ENCODE peak calls at places on chromosomes 2 and 18, in seven cellular contexts. B, L, E, Y, M, O and W are unnamed samples. For H3K4me1, the result is how much of the 10 kb centered on the place peaks cover.

GRCh38 chr2:109139002-109139401 is 10.0 kb downstream of the SH3RF3 start:
- DNase-seq in B (no peak), L (no peak), E (no peak), Y (no peak), M (no peak), O (no peak), W (no peak)

GRCh38 chr2:210189452-210190143 is 18.4 kb upstream of the KANSL1L start:
- DNase-seq in B (no peak), L (no peak), E (no peak), Y (no peak), M (no peak), O (no peak), W (no peak)

GRCh38 chr2:80299672-80300071 is 4.9 kb downstream of the LRRTM1 start:
- DNase-seq in B (no peak), L (no peak), E (no peak), Y (no peak), M (no peak), O (no peak), W (no peak)

GRCh38 chr18:5309888-5310470 is 14.5 kb upstream of the ZBTB14 start:
- DNase-seq in B (peak), L (peak), E (no peak), Y (no peak), M (no peak), O (no peak), W (no peak)

GRCh38 chr2:7692657-7693161 is 775.5 kb downstream of the RNF144A start:
- DNase-seq in B (no peak), L (no peak), E (no peak), Y (no peak), M (no peak), O (no peak), W (no peak)

GRCh38 chr2:112481050-112481527 is 867 bp upstream of the TTL start:
- DNase-seq in B (peak), L (peak), E (peak), Y (peak), M (peak), O (peak), W (peak)

GRCh38 chr18:62555135-62555534 is 32.3 kb downstream of the ZCCHC2 start:
- DNase-seq in B (no peak), L (no peak), E (no peak), Y (no peak), M (no peak), O (peak), W (no peak)

GRCh38 chr2:12675352-12675795 is 41.4 kb upstream of the TRIB2 start:
- DNase-seq in B (no peak), L (no peak), E (peak), Y (no peak), M (no peak), O (peak), W (no peak)

GRCh38 chr2:64063924-64064331 is 44.7 kb upstream of the VPS54 start:
- DNase-seq in B (peak), L (no peak), E (no peak), Y (no peak), M (no peak), O (no peak), W (no peak)

GRCh38 chr2:31318360-31319336 is 84.7 kb downstream of the EHD3 start:
- DNase-seq in B (peak), L (peak), E (no peak), Y (no peak), M (peak), O (no peak), W (peak)

GRCh38 chr2:189165656-189166380 is 13.7 kb downstream of the COL5A2 start:
- DNase-seq in B (no peak), L (no peak), E (no peak), Y (no peak), M (no peak), O (no peak), W (no peak)

GRCh38 chr2:235639387-235639786 is 145.5 kb downstream of the AGAP1 start:
- DNase-seq in B (peak), L (no peak), E (no peak), Y (no peak), M (no peak), O (no peak), W (peak)

GRCh38 chr2:149487189-149487588 is 100.4 kb downstream of the MMADHC start:
- DNase-seq in B (no peak), L (no peak), E (no peak), Y (no peak), M (no peak), O (no peak), W (no peak)

GRCh38 chr2:219707496-219708285 is 80.3 kb downstream of the SLC4A3 start:
- DNase-seq in B (no peak), L (no peak), E (no peak), Y (no peak), M (no peak), O (no peak), W (no peak)

GRCh38 chr18:70840649-70841048 is 551.8 kb downstream of the SOCS6 start:
- DNase-seq in B (no peak), L (no peak), E (no peak), Y (no peak), M (no peak), O (no peak), W (no peak)

GRCh38 chr2:47174731-47175361 is 19.7 kb upstream of the STPG4 start:
- DNase-seq in B (peak), L (no peak), E (peak), Y (peak), M (no peak), O (peak), W (no peak)

GRCh38 chr2:112156152-112156986 is 18.2 kb downstream of the FBLN7 start:
- DNase-seq in B (no peak), L (no peak), E (no peak), Y (no peak), M (no peak), O (no peak), W (no peak)

GRCh38 chr2:72794572-72794971 is 31.3 kb downstream of the EXOC6B start:
- DNase-seq in B (no peak), L (no peak), E (no peak), Y (no peak), M (no peak), O (no peak), W (no peak)

GRCh38 chr2:163044116-163044515 is 205.5 kb upstream of the KCNH7 start:
- DNase-seq in B (no peak), L (no peak), E (no peak), Y (no peak), M (no peak), O (no peak), W (no peak)

GRCh38 chr2:98775146-98775988 is 44.4 kb upstream of the MGAT4A start:
- DNase-seq in B (no peak), L (no peak), E (peak), Y (no peak), M (no peak), O (no peak), W (no peak)

GRCh38 chr2:130966149-130967019 is 126.9 kb downstream of the FAM168B start:
- DNase-seq in B (no peak), L (no peak), E (no peak), Y (no peak), M (no peak), O (no peak), W (no peak)

GRCh38 chr18:35110554-35111058 is 69.4 kb downstream of the MAPRE2 start:
- DNase-seq in B (no peak), L (no peak), E (no peak), Y (no peak), M (no peak), O (peak), W (no peak)

GRCh38 chr2:126658910-126659613 is 3.1 kb downstream of the GYPC start:
- DNase-seq in B (peak), L (peak), E (peak), Y (no peak), M (peak), O (no peak), W (peak)

GRCh38 chr2:55033076-55033742 is 17.0 kb downstream of the RTN4 start:
- DNase-seq in B (peak), L (peak), E (no peak), Y (no peak), M (no peak), O (no peak), W (no peak)

GRCh38 chr2:74221091-74221490 is 22.7 kb downstream of the MTHFD2 start:
- DNase-seq in B (no peak), L (no peak), E (no peak), Y (no peak), M (no peak), O (no peak), W (no peak)

GRCh38 chr2:74223941-74224770 is 25.7 kb downstream of the MTHFD2 start:
- DNase-seq in B (no peak), L (no peak), E (peak), Y (no peak), M (no peak), O (no peak), W (no peak)

GRCh38 chr2:74221604-74222299 is 23.3 kb downstream of the MTHFD2 start:
- DNase-seq in B (no peak), L (no peak), E (no peak), Y (no peak), M (no peak), O (no peak), W (no peak)

GRCh38 chr2:74219846-74220486 is 21.6 kb downstream of the MTHFD2 start:
- DNase-seq in B (no peak), L (no peak), E (no peak), Y (no peak), M (no peak), O (no peak), W (no peak)

GRCh38 chr2:74222300-74222650 is 23.9 kb downstream of the MTHFD2 start:
- DNase-seq in B (no peak), L (no peak), E (no peak), Y (no peak), M (no peak), O (no peak), W (no peak)
- TF ChIP-seq POLR2A in B (no peak), L (peak), E (no peak), Y (no peak), M (no peak), O (no peak), W (no peak)

GRCh38 chr2:24548058-24548457 is 57.0 kb downstream of the NCOA1 start:
- DNase-seq in B (no peak), L (no peak), E (no peak), Y (no peak), M (no peak), O (no peak), W (no peak)
- H3K4me1 ChIP-seq in B (under half), L (under half), E (under half), Y (under half), M (under half), O (under half), W (under half)

DNA sequence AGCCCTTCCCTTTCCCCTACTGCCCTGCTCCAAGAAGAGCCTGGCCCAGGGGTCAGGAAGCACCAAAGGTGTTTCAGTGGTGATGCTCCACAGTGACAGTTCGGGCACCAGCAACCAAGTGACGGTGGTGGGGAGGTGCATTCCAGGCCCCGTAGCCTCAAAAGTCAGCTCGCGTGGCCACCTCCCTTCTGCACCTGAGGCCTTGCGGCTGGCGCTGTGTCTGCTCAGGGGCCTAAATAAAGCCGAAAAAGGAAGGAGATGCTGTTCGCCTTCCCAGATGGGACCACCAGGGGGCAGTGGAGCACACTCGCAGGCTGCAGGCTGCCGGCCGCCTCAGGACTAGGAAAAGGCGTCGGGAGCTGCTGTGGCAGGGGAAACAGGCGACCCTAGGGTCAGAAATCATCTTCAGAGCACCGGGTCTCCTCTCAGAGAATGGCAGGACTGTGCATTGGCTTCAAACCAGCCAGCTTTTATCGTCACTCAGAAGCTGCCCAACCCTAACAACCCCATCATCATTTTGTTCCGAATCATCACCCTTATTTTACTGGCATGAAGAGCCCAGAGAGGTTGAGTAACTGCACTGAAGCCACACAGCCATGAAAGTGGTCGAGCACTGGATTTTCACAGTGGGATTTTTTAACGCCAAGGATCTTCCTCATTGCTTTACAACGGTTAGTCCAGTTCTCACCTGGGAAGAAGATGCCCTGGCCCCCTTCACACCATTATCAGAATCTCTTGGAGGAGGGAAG is 213.0 kb upstream of the CELF4 start:
- DNase-seq in B (peak), L (no peak), E (peak), Y (peak), M (peak), O (peak), W (no peak)
- H3K4me3 ChIP-seq in B (no peak), L (no peak), E (no peak), Y (no peak), M (no peak), O (no peak), W (no peak)

DNA sequence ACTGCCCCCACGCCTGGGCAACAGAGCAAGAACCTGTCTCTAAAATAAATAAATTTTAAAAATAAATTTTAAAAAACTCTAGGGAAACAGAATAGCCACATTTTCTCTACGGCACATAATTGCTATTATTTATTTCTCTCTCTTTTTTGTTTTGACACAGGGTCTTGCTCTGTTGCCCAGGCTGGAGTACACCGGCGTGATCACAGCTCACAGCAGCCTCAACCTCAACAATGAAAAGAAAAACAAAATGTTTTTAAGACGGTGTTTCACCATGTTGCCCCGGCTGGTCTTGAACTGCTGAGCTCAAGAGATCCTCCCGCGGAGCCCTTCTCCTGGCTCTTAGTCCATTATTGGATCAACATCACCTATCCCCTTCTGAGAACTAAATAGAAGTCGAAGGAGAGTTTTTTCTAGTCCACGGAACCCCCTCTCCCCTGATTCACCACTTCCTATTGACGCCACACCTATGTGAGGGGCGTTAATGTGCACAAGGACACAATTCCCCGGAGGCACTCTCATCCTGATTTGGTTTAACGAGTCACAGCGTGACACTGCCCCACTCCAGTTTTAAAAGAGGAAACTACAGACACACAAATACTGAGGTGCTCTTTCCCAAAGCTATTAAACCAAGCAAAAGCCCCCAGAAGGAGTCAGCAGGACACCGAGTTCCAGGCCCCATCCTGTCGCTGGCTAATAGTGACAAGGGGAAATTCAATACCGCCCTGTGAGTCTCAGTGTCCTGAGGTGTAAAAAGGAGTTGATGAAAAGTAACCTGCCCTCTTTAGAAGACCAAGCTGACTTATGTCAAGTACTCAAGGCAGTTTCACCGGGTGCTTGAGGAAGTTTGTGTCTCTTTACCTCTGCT is 1.1 kb downstream of the NPC1 start:
- DNase-seq in B (peak), L (peak), E (no peak), Y (no peak), M (no peak), O (peak), W (no peak)
- TF ChIP-seq POLR2A in B (no peak), L (no peak), E (no peak), Y (no peak), M (no peak), O (no peak), W (no peak)

GRCh38 chr2:134679294-134679693 is 39.5 kb downstream of the TMEM163 start:
- DNase-seq in B (no peak), L (no peak), E (no peak), Y (no peak), M (no peak), O (no peak), W (no peak)
- H3K4me1 ChIP-seq in B (under half), L (under half), E (under half), Y (under half), M (under half), O (under half), W (under half)

DNA sequence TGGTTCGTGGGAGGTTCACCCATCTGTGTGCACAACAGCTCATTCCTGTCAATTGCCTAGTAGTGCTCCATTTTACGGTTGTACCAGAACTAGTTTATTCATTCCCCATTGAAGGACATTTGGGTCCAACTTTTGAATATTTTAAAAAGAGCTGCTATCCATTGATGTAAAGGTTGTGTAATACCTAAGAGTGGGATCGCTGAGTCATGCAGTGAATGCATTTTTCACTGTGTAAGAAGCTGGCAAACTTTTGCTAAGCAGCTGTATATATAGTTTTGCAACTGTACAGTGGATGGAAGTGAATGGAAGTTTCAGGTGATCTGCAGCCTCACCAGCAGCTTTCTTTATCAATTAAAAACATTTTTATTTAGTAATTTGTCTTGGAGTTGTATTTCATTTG is 104.5 kb downstream of the DCDC2C start:
- DNase-seq in B (no peak), L (no peak), E (no peak), Y (no peak), M (no peak), O (no peak), W (no peak)
- H3K4me3 ChIP-seq in B (no peak), L (no peak), E (no peak), Y (no peak), M (no peak), O (no peak), W (no peak)

GRCh38 chr2:70553584-70554337 is at the start of gene TGFA:
- DNase-seq in B (peak), L (no peak), E (peak), Y (peak), M (peak), O (peak), W (peak)
- TF ChIP-seq POLR2A in B (no peak), L (no peak), E (no peak), Y (peak), M (no peak), O (no peak), W (peak)

GRCh38 chr2:29025711-29026110 is 44.6 kb downstream of the TOGARAM2 start:
- DNase-seq in B (no peak), L (no peak), E (no peak), Y (no peak), M (no peak), O (no peak), W (no peak)

GRCh38 chr2:29021886-29022285 is 40.8 kb downstream of the TOGARAM2 start:
- DNase-seq in B (no peak), L (no peak), E (no peak), Y (no peak), M (no peak), O (no peak), W (no peak)

GRCh38 chr2:29024882-29025430 is 43.9 kb downstream of the TOGARAM2 start:
- DNase-seq in B (no peak), L (no peak), E (no peak), Y (no peak), M (no peak), O (no peak), W (no peak)

GRCh38 chr2:29023188-29023587 is 42.1 kb downstream of the TOGARAM2 start:
- DNase-seq in B (no peak), L (no peak), E (no peak), Y (no peak), M (no peak), O (no peak), W (no peak)

DNA sequence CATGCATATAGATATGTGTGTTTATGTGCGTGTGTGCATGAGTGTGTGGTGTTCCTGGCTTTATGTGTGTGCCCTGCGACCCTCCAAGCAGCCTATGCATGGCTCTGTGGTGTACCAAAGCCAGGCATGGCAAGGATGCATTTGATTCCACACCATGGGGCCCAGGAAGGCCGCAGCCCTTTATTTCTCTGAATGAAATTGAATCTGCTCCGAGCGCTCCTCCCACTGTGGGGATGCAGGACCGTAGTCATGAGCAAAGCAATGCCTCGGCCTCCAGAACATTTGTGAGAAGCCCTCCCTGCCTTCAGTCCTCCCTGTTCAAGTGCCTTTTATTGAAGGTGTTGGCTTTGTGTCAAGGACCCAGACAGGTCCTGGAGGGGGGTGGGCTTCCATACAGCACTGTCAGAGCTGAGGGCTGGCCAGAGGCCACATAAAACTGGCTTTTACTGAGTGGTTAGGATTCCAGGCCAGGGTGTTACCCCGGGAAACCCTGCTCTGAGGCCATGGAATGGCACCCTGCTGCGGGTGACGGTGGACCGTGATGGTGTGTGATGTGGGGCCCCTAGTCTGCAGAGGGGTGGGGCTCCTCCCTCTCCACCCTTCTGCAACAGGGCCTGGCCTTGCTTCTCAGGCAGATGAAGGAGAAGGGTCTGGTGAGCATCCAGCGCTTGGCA is 41.5 kb downstream of the TOGARAM2 start:
- DNase-seq in B (no peak), L (no peak), E (no peak), Y (no peak), M (no peak), O (no peak), W (no peak)
- H3K4me1 ChIP-seq in B (under half), L (under half), E (under half), Y (under half), M (under half), O (under half), W (under half)

GRCh38 chr2:819121-819520 is 131.5 kb upstream of the SNTG2 start:
- DNase-seq in B (no peak), L (no peak), E (no peak), Y (no peak), M (no peak), O (no peak), W (no peak)

GRCh38 chr2:824954-825353 is 125.7 kb upstream of the SNTG2 start:
- DNase-seq in B (no peak), L (no peak), E (no peak), Y (no peak), M (no peak), O (no peak), W (no peak)

GRCh38 chr2:817616-818015 is 133.0 kb upstream of the SNTG2 start:
- DNase-seq in B (no peak), L (no peak), E (no peak), Y (no peak), M (no peak), O (no peak), W (no peak)

GRCh38 chr2:818233-818632 is 132.4 kb upstream of the SNTG2 start:
- DNase-seq in B (no peak), L (no peak), E (no peak), Y (no peak), M (no peak), O (no peak), W (no peak)

DNA sequence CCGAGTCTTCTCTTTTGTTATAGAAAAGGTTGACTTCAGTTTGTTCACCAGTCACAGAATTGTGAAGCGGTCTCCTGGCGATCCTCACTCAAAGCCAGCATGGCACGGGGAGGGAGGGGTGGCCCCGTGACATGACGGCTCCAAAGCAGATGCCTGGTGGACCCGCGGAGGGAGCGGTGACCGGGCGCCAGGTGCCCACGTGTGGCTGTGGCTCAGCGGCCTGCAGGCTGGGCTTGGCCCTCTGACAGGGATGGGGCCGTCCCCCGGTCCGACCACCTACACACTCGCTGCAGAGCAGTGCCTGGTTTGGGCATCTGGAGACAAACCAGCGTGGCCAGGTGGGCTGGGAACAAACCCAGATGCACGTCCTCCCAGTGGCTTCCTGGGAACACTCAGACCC is 129.1 kb upstream of the SNTG2 start:
- DNase-seq in B (no peak), L (no peak), E (no peak), Y (no peak), M (peak), O (no peak), W (no peak)
- H3K4me3 ChIP-seq in B (no peak), L (no peak), E (no peak), Y (no peak), M (no peak), O (no peak), W (no peak)